ENCODE peak calls at places on chromosomes 4 and X, in nine cellular contexts. I, V, C, W, J, Z, N, M and D are unnamed samples.

GRCh38 chr4:17717301-17717700 is 64.1 kb downstream of the FAM184B start:
- DNase-seq in I (no peak), V (no peak), C (no peak), W (no peak), J (no peak), Z (no peak), N (peak; percentile 54), M (no peak), D (no peak)

GRCh38 chrX:85964744-85965143 is 82.6 kb downstream of the CHM start:
- DNase-seq in I (no peak), V (no peak), C (no peak), W (no peak), J (no peak), Z (no peak), N (no peak), M (no peak), D (no peak)

GRCh38 chr4:149518471-149518870 is 297.2 kb downstream of the IQCM start:
- DNase-seq in I (no peak), V (no peak), C (no peak), W (no peak), J (no peak), Z (peak; percentile 40), N (no peak), M (no peak), D (no peak)

GRCh38 chrX:15680401-15680800 is 15.8 kb upstream of the CLTRN start:
- DNase-seq in I (no peak), V (no peak), C (no peak), W (no peak), J (peak; percentile 11), Z (peak; percentile 83), N (no peak), M (peak; percentile 4), D (peak; percentile 47)

GRCh38 chr4:90002406-90003040 is 107.9 kb downstream of the MMRN1 start:
- DNase-seq in I (no peak), V (no peak), C (no peak), W (no peak), J (no peak), Z (no peak), N (peak; percentile 56), M (no peak), D (no peak)

GRCh38 chr4:118279328-118279727 is 73.5 kb downstream of the PRSS12 start:
- DNase-seq in I (no peak), V (no peak), C (no peak), W (no peak), J (no peak), Z (peak; percentile 2), N (no peak), M (no peak), D (no peak)

GRCh38 chr4:122854860-122855259 is 28.2 kb downstream of the FGF2 start:
- DNase-seq in I (no peak), V (no peak), C (no peak), W (no peak), J (no peak), Z (no peak), N (no peak), M (no peak), D (no peak)

GRCh38 chrX:73028876-73029275 is 26.1 kb downstream of the PABPC1L2B start:
- DNase-seq in I (no peak), V (no peak), C (no peak), W (no peak), J (no peak), Z (no peak), N (no peak), M (no peak), D (no peak)

GRCh38 chrX:16868920-16869319 is 1.2 kb downstream of the RBBP7 start:
- DNase-seq in I (no peak), V (no peak), C (no peak), W (no peak), J (no peak), Z (no peak), N (no peak), M (no peak), D (no peak)

GRCh38 chr4:3375688-3376087 is 66.1 kb upstream of the HGFAC start:
- DNase-seq in I (no peak), V (no peak), C (no peak), W (no peak), J (peak; percentile 63), Z (peak; percentile 75), N (no peak), M (no peak), D (peak; percentile 94)

GRCh38 chr4:153207027-153207426 is 2.8 kb downstream of the TRIM2 start:
- DNase-seq in I (no peak), V (no peak), C (no peak), W (no peak), J (no peak), Z (no peak), N (no peak), M (no peak), D (no peak)

GRCh38 chr4:173119818-173120217 is 48.8 kb upstream of the GALNT7 start:
- DNase-seq in I (no peak), V (no peak), C (no peak), W (no peak), J (no peak), Z (peak; percentile 53), N (no peak), M (no peak), D (no peak)

GRCh38 chrX:53441531-53442321 is 7.6 kb upstream of the HSD17B10 start:
- DNase-seq in I (peak; percentile 73), V (peak; percentile 40), C (peak; percentile 70), W (no peak), J (peak; percentile 58), Z (peak; percentile 63), N (peak; percentile 68), M (peak; percentile 80), D (peak; percentile 80)

GRCh38 chr4:11912886-11913285 is 484.2 kb upstream of the HS3ST1 start:
- DNase-seq in I (no peak), V (no peak), C (no peak), W (no peak), J (no peak), Z (peak; percentile 58), N (no peak), M (no peak), D (peak; percentile 3)

GRCh38 chr4:101954351-101954750 is 163.8 kb downstream of the BANK1 start:
- DNase-seq in I (no peak), V (no peak), C (no peak), W (no peak), J (no peak), Z (peak; percentile 23), N (no peak), M (no peak), D (no peak)

GRCh38 chrX:51568586-51568985 is 50.1 kb downstream of the CENPVL3 start:
- DNase-seq in I (no peak), V (no peak), C (no peak), W (peak; percentile 76), J (peak; percentile 30), Z (peak; percentile 57), N (no peak), M (no peak), D (peak; percentile 54)

GRCh38 chr4:177573487-177573886 is 131.2 kb upstream of the AGA start:
- DNase-seq in I (no peak), V (no peak), C (no peak), W (no peak), J (peak; percentile 74), Z (peak; percentile 92), N (no peak), M (no peak), D (peak; percentile 40)

GRCh38 chr4:112517067-112517588 is 1.1 kb upstream of the NEUROG2 start:
- DNase-seq in I (no peak), V (no peak), C (no peak), W (no peak), J (no peak), Z (no peak), N (no peak), M (peak; percentile 81), D (no peak)

GRCh38 chrX:45868425-45868824 is 667.7 kb upstream of the DIPK2B start:
- DNase-seq in I (no peak), V (no peak), C (no peak), W (no peak), J (no peak), Z (no peak), N (no peak), M (no peak), D (no peak)

GRCh38 chr4:55318135-55318534 is 27.9 kb upstream of the SRD5A3 start:
- DNase-seq in I (no peak), V (no peak), C (no peak), W (no peak), J (no peak), Z (peak; percentile 63), N (no peak), M (no peak), D (no peak)